ENCODE peak calls at places on chromosomes 3 and 15, in ten cellular contexts. F is dorsolateral prefrontal cortex; Z is neuronal stem cell; Q is memory B cell; J is GM19239; X is activated naive CD8-positive, alpha-beta T cell treated with anti-CD3 and anti-CD28 coated beads, Interleukin-2, amount 50 U/mL, for 16 hours; A is hepatic stellate cell; G is activated CD8-positive, alpha-beta T cell treated with anti-CD3 and anti-CD28 coated beads, Interleukin-2, amount 10 ng/mL, durations not matched to agents 7 days and 5 days; H is SHP77; M is AG09309. V is an unnamed sample.

GRCh38 chr3:117074833-117075232 is 365.3 kb downstream of the TUSC7 start:
- DNase-seq in H (no peak), Q (no peak), F (no peak), Z (no peak), G (no peak), J (no peak), X (no peak), A (no peak), M (no peak), V (no peak)

GRCh38 chr3:46087871-46088270 is 60.6 kb upstream of the XCR1 start:
- DNase-seq in H (no peak), Z (no peak), A (peak), G (peak), Q (no peak), X (no peak), F (no peak), J (no peak), M (no peak), V (no peak)

GRCh38 chr3:8987673-8988655 is 24.7 kb upstream of the RAD18 start:
- DNase-seq in F (peak), M (no peak), J (peak), X (peak), Z (peak), A (peak), G (peak), Q (peak), H (peak), V (no peak)

GRCh38 chr3:79067734-79068133 is 700.1 kb downstream of the ROBO1 start:
- DNase-seq in G (no peak), H (no peak), F (no peak), Z (no peak), X (no peak), M (no peak), A (no peak), Q (no peak), J (no peak), V (no peak)

GRCh38 chr3:23159929-23160328 is 43.2 kb upstream of the UBE2E2 start:
- DNase-seq in Z (no peak), X (no peak), H (no peak), Q (no peak), F (no peak), J (no peak), G (no peak), M (peak), A (peak), V (peak)

GRCh38 chr15:69209661-69210060 is 49.2 kb downstream of the GLCE start:
- DNase-seq in J (no peak), G (no peak), Q (no peak), Z (no peak), A (no peak), X (no peak), F (no peak), M (no peak), H (no peak), V (no peak)

GRCh38 chr15:63504247-63504978 is at the start of gene USP3:
- DNase-seq in J (peak), X (peak), F (peak), M (peak), Q (peak), H (peak), Z (peak), A (peak), G (peak), V (no peak)

GRCh38 chr3:56536735-56537134 is 20.2 kb upstream of the CCDC66 start:
- DNase-seq in Z (no peak), J (no peak), X (no peak), A (no peak), M (no peak), Q (no peak), F (no peak), H (no peak), G (no peak), V (no peak)

GRCh38 chr3:9399746-9400145 is 2.3 kb downstream of the SETD5 start:
- DNase-seq in A (peak), F (peak), Z (peak), J (no peak), Q (no peak), H (peak), X (no peak), G (peak), M (peak), V (peak)

GRCh38 chr3:150956376-150956775 is 16.2 kb downstream of the CLRN1 start:
- DNase-seq in A (peak), Z (no peak), J (no peak), H (no peak), Q (no peak), G (no peak), M (no peak), F (no peak), X (no peak), V (no peak)

GRCh38 chr15:69526086-69526485 is 73.5 kb downstream of the RPLP1 start:
- DNase-seq in H (no peak), X (no peak), M (no peak), F (no peak), Z (no peak), Q (no peak), J (no peak), A (no peak), G (no peak), V (no peak)

GRCh38 chr3:13070622-13071021 is 2.6 kb downstream of the IQSEC1 start:
- DNase-seq in F (no peak), Q (no peak), J (no peak), M (no peak), A (no peak), H (no peak), X (no peak), G (no peak), Z (no peak), V (no peak)

GRCh38 chr3:66370179-66370578 is 130.6 kb downstream of the LRIG1 start:
- DNase-seq in X (no peak), H (no peak), Z (no peak), J (no peak), A (no peak), G (no peak), F (no peak), Q (no peak), M (no peak), V (no peak)

GRCh38 chr3:46998121-46998851 is 18.8 kb downstream of the NBEAL2 start:
- DNase-seq in Q (peak), J (peak), Z (peak), H (peak), F (peak), G (peak), A (peak), M (no peak), X (peak), V (no peak)

GRCh38 chr3:129611812-129612349 is 5.4 kb upstream of the PLXND1 start:
- DNase-seq in J (no peak), H (no peak), G (no peak), F (no peak), Z (no peak), Q (no peak), M (no peak), A (peak), X (no peak), V (no peak)

GRCh38 chr15:52441846-52442245 is 86.8 kb downstream of the MYO5A start:
- DNase-seq in H (no peak), X (no peak), F (no peak), A (no peak), J (no peak), M (no peak), Q (no peak), G (no peak), Z (no peak), V (no peak)

GRCh38 chr3:43892535-43892934 is 201.8 kb downstream of the ABHD5 start:
- DNase-seq in Z (no peak), M (no peak), A (no peak), Q (peak), G (no peak), F (no peak), H (peak), J (peak), X (no peak), V (no peak)

GRCh38 chr3:149352556-149352955 is 19.1 kb upstream of the TM4SF18 start:
- DNase-seq in X (no peak), M (no peak), Z (peak), J (peak), A (peak), G (peak), Q (no peak), F (no peak), H (peak), V (no peak)

GRCh38 chr3:154018100-154018696 is 103.0 kb upstream of the ARHGEF26 start:
- DNase-seq in G (peak), F (no peak), Z (peak), J (peak), X (no peak), Q (peak), H (peak), M (no peak), A (peak), V (no peak)

GRCh38 chr3:118775021-118775420 is 259.6 kb downstream of the IGSF11 start:
- DNase-seq in X (no peak), J (no peak), G (no peak), F (no peak), H (no peak), Z (no peak), Q (no peak), A (no peak), M (no peak), V (no peak)

GRCh38 chr15:72358532-72359180 is 17.2 kb downstream of the HEXA start:
- DNase-seq in Q (no peak), G (no peak), X (no peak), H (no peak), M (peak), Z (no peak), F (peak), J (no peak), A (no peak), V (peak)

GRCh38 chr15:66981746-66982145 is 83.7 kb upstream of the SMAD3 start:
- DNase-seq in X (no peak), H (no peak), Z (no peak), A (no peak), F (no peak), M (no peak), G (no peak), J (no peak), Q (no peak), V (no peak)

GRCh38 chr3:123559040-123559861 is 25.6 kb downstream of the HACD2 start:
- DNase-seq in F (no peak), X (no peak), M (no peak), J (peak), G (peak), A (peak), H (peak), Z (peak), Q (no peak), V (no peak)

GRCh38 chr3:42672495-42672894 is 12.8 kb upstream of the KLHL40 start:
- DNase-seq in Q (no peak), X (no peak), M (no peak), Z (no peak), H (no peak), A (no peak), G (no peak), F (no peak), J (no peak), V (no peak)

GRCh38 chr15:68384451-68385239 is 47.3 kb downstream of the ITGA11 start:
- DNase-seq in G (peak), F (no peak), Z (no peak), X (no peak), A (peak), J (no peak), H (no peak), Q (no peak), M (peak), V (peak)

GRCh38 chr15:27222479-27222878 is 251.5 kb downstream of the GABRG3 start:
- DNase-seq in G (no peak), Q (no peak), Z (no peak), X (no peak), F (no peak), A (no peak), H (no peak), M (no peak), J (no peak), V (peak)

GRCh38 chr3:52893723-52894122 is 3.6 kb downstream of the STIMATE start:
- DNase-seq in M (no peak), Z (no peak), G (no peak), X (no peak), H (no peak), Q (no peak), A (no peak), F (no peak), J (no peak), V (no peak)

V was measured in GM04503.